ENCODE peak calls at places on chromosomes 16 and 17, in six cellular contexts. One of them, this sample, is unnamed.

GRCh38 chr17:15501788-15502187 is 34.4 kb upstream of the CDRT4 start:
- DNase-seq in aorta: no peak
- DNase-seq in left lung: no peak
- DNase-seq in dorsolateral prefrontal cortex: no peak
- DNase-seq in mammary epithelial cell: no peak
- DNase-seq in GM23248: no peak
- DNase-seq in this sample: no peak

GRCh38 chr17:80758793-80759673 is 214.4 kb downstream of the RPTOR start:
- DNase-seq in aorta: no peak
- DNase-seq in left lung: no peak
- DNase-seq in dorsolateral prefrontal cortex: no peak
- DNase-seq in mammary epithelial cell: no peak
- DNase-seq in GM23248: peak; percentile 42
- DNase-seq in this sample: no peak

GRCh38 chr16:67883872-67884261 is 818 bp upstream of the NRN1L start:
- DNase-seq in aorta: peak; percentile 89
- DNase-seq in left lung: peak; percentile 92
- DNase-seq in dorsolateral prefrontal cortex: no peak
- DNase-seq in mammary epithelial cell: peak; percentile 39
- DNase-seq in GM23248: peak; percentile 61
- DNase-seq in this sample: no peak

GRCh38 chr17:60971515-60972369 is 294.1 kb downstream of the BCAS3 start:
- DNase-seq in aorta: no peak
- DNase-seq in left lung: no peak
- DNase-seq in dorsolateral prefrontal cortex: no peak
- DNase-seq in mammary epithelial cell: peak; percentile 28
- DNase-seq in GM23248: peak; percentile 74
- DNase-seq in this sample: no peak

GRCh38 chr17:14078027-14078426 is 8.7 kb downstream of the COX10 start:
- DNase-seq in aorta: no peak
- DNase-seq in left lung: no peak
- DNase-seq in dorsolateral prefrontal cortex: no peak
- DNase-seq in mammary epithelial cell: no peak
- DNase-seq in GM23248: peak; percentile 3
- DNase-seq in this sample: no peak

GRCh38 chr17:77778636-77779524 is 179.6 kb upstream of the TNRC6C start:
- DNase-seq in aorta: peak; percentile 92
- DNase-seq in left lung: peak; percentile 53
- DNase-seq in dorsolateral prefrontal cortex: peak; percentile 92
- DNase-seq in mammary epithelial cell: peak; percentile 20
- DNase-seq in GM23248: peak; percentile 21
- DNase-seq in this sample: peak; percentile 86

GRCh38 chr17:78738245-78738644 is 43.8 kb downstream of the CYTH1 start:
- DNase-seq in aorta: no peak
- DNase-seq in left lung: no peak
- DNase-seq in dorsolateral prefrontal cortex: no peak
- DNase-seq in mammary epithelial cell: no peak
- DNase-seq in GM23248: no peak
- DNase-seq in this sample: no peak

GRCh38 chr17:35630530-35631148 is 43.5 kb downstream of the AP2B1 start:
- DNase-seq in aorta: no peak
- DNase-seq in left lung: no peak
- DNase-seq in dorsolateral prefrontal cortex: no peak
- DNase-seq in mammary epithelial cell: peak; percentile 70
- DNase-seq in GM23248: peak; percentile 82
- DNase-seq in this sample: no peak

GRCh38 chr17:50363217-50364060 is 9.5 kb downstream of the MRPL27 start:
- DNase-seq in aorta: peak; percentile 53
- DNase-seq in left lung: no peak
- DNase-seq in dorsolateral prefrontal cortex: peak; percentile 74
- DNase-seq in mammary epithelial cell: no peak
- DNase-seq in GM23248: peak; percentile 38
- DNase-seq in this sample: peak; percentile 70

GRCh38 chr17:75013077-75013391 is 564 bp downstream of the MRPL58 start:
- DNase-seq in aorta: no peak
- DNase-seq in left lung: no peak
- DNase-seq in dorsolateral prefrontal cortex: no peak
- DNase-seq in mammary epithelial cell: no peak
- DNase-seq in GM23248: no peak
- DNase-seq in this sample: no peak

GRCh38 chr16:15046692-15047376 is 9.0 kb downstream of the NTAN1 start:
- DNase-seq in aorta: no peak
- DNase-seq in left lung: no peak
- DNase-seq in dorsolateral prefrontal cortex: no peak
- DNase-seq in mammary epithelial cell: no peak
- DNase-seq in GM23248: no peak
- DNase-seq in this sample: no peak

GRCh38 chr17:18362509-18363020 is 785 bp downstream of the SHMT1 start:
- DNase-seq in aorta: no peak
- DNase-seq in left lung: no peak
- DNase-seq in dorsolateral prefrontal cortex: peak; percentile 95
- DNase-seq in mammary epithelial cell: peak; percentile 12
- DNase-seq in GM23248: peak; percentile 12
- DNase-seq in this sample: peak; percentile 80

GRCh38 chr17:77454560-77455095 is 313.9 kb downstream of the SEC14L1 start:
- DNase-seq in aorta: no peak
- DNase-seq in left lung: peak; percentile 81
- DNase-seq in dorsolateral prefrontal cortex: no peak
- DNase-seq in mammary epithelial cell: peak; percentile 62
- DNase-seq in GM23248: no peak
- DNase-seq in this sample: no peak

GRCh38 chr16:69329369-69330285 is 761 bp downstream of the PDF start:
- DNase-seq in aorta: peak; percentile 82
- DNase-seq in left lung: no peak
- DNase-seq in dorsolateral prefrontal cortex: no peak
- DNase-seq in mammary epithelial cell: peak; percentile 48
- DNase-seq in GM23248: peak; percentile 53
- DNase-seq in this sample: no peak

GRCh38 chr17:57606111-57606875 is 138.8 kb downstream of the CCDC182 start:
- DNase-seq in aorta: peak; percentile 33
- DNase-seq in left lung: no peak
- DNase-seq in dorsolateral prefrontal cortex: no peak
- DNase-seq in mammary epithelial cell: no peak
- DNase-seq in GM23248: no peak
- DNase-seq in this sample: no peak

GRCh38 chr16:47887496-47887895 is 268.3 kb downstream of the ABCC12 start:
- DNase-seq in aorta: no peak
- DNase-seq in left lung: no peak
- DNase-seq in dorsolateral prefrontal cortex: no peak
- DNase-seq in mammary epithelial cell: peak; percentile 82
- DNase-seq in GM23248: peak; percentile 34
- DNase-seq in this sample: no peak

GRCh38 chr17:68020451-68020779 is 15.1 kb upstream of the KPNA2 start:
- DNase-seq in aorta: no peak
- DNase-seq in left lung: no peak
- DNase-seq in dorsolateral prefrontal cortex: no peak
- DNase-seq in mammary epithelial cell: no peak
- DNase-seq in GM23248: no peak
- DNase-seq in this sample: no peak

GRCh38 chr16:17612336-17612735 is 141.6 kb upstream of the XYLT1 start:
- DNase-seq in aorta: no peak
- DNase-seq in left lung: no peak
- DNase-seq in dorsolateral prefrontal cortex: no peak
- DNase-seq in mammary epithelial cell: no peak
- DNase-seq in GM23248: no peak
- DNase-seq in this sample: no peak

GRCh38 chr16:89651584-89651983 is 5.9 kb downstream of the CHMP1A start:
- DNase-seq in aorta: no peak
- DNase-seq in left lung: no peak
- DNase-seq in dorsolateral prefrontal cortex: no peak
- DNase-seq in mammary epithelial cell: no peak
- DNase-seq in GM23248: no peak
- DNase-seq in this sample: no peak

GRCh38 chr16:75267631-75268264 is 16.3 kb upstream of the BCAR1 start:
- DNase-seq in aorta: no peak
- DNase-seq in left lung: peak; percentile 82
- DNase-seq in dorsolateral prefrontal cortex: peak; percentile 56
- DNase-seq in mammary epithelial cell: peak; percentile 86
- DNase-seq in GM23248: peak; percentile 80
- DNase-seq in this sample: no peak

GRCh38 chr16:18958621-18959578 is 24.8 kb upstream of the TMC7 start:
- DNase-seq in aorta: no peak
- DNase-seq in left lung: no peak
- DNase-seq in dorsolateral prefrontal cortex: no peak
- DNase-seq in mammary epithelial cell: no peak
- DNase-seq in GM23248: peak; percentile 30
- DNase-seq in this sample: no peak

GRCh38 chr17:7857724-7858486 is at the start of gene CYB5D1:
- DNase-seq in aorta: peak; percentile 94
- DNase-seq in left lung: peak; percentile 87
- DNase-seq in dorsolateral prefrontal cortex: peak; percentile 99
- DNase-seq in mammary epithelial cell: peak; percentile 92
- DNase-seq in GM23248: peak; percentile 98
- DNase-seq in this sample: peak; percentile 89

GRCh38 chr17:75876190-75876937 is 2.0 kb downstream of the TRIM47 start:
- DNase-seq in aorta: peak; percentile 83
- DNase-seq in left lung: no peak
- DNase-seq in dorsolateral prefrontal cortex: no peak
- DNase-seq in mammary epithelial cell: peak; percentile 83
- DNase-seq in GM23248: peak; percentile 33
- DNase-seq in this sample: no peak

GRCh38 chr17:21036361-21036881 is 6.4 kb downstream of the USP22 start:
- DNase-seq in aorta: no peak
- DNase-seq in left lung: no peak
- DNase-seq in dorsolateral prefrontal cortex: no peak
- DNase-seq in mammary epithelial cell: no peak
- DNase-seq in GM23248: peak; percentile 51
- DNase-seq in this sample: no peak

GRCh38 chr16:88063201-88063773 is 112.1 kb downstream of the BANP start:
- DNase-seq in aorta: peak; percentile 82
- DNase-seq in left lung: peak; percentile 70
- DNase-seq in dorsolateral prefrontal cortex: peak; percentile 51
- DNase-seq in mammary epithelial cell: no peak
- DNase-seq in GM23248: peak; percentile 94
- DNase-seq in this sample: no peak

DNA sequence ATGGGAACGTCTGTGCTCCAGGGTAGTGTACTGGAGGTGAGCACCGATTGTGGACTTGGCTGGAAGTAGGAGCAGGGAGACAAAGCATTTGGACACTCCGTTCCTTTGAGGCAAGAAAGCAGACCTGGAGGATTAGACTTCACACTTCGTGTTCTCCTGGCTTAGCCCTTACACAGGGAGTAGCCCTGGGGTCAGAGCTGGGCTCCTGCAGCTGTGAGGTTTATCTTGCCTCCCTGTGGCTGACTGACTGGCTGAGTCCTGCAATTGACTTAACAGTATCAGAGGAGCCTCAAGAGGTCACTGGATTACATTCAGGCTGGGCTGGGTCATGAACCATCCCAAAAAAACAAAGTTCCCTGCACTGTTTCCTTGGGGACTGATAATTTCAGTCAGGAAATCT is 37.1 kb downstream of the MPRIP start:
- DNase-seq in aorta: peak; percentile 69
- DNase-seq in left lung: no peak
- DNase-seq in dorsolateral prefrontal cortex: no peak
- DNase-seq in mammary epithelial cell: no peak
- DNase-seq in GM23248: no peak
- DNase-seq in this sample: no peak
- H3K27ac ChIP-seq in aorta: peak overlapping the region; percentile 14
- H3K27ac ChIP-seq in left lung: no peak overlapping the region
- H3K27ac ChIP-seq in dorsolateral prefrontal cortex: peak overlapping the region; percentile 26
- H3K27ac ChIP-seq in mammary epithelial cell: no peak overlapping the region
- H3K27ac ChIP-seq in GM23248: no peak overlapping the region
- H3K27ac ChIP-seq in this sample: no peak overlapping the region

GRCh38 chr17:27975146-27976011 is 67.1 kb upstream of the NLK start:
- DNase-seq in aorta: no peak
- DNase-seq in left lung: no peak
- DNase-seq in dorsolateral prefrontal cortex: peak; percentile 37
- DNase-seq in mammary epithelial cell: peak; percentile 52
- DNase-seq in GM23248: peak; percentile 50
- DNase-seq in this sample: no peak

GRCh38 chr17:27973258-27974044 is 69.0 kb upstream of the NLK start:
- DNase-seq in aorta: no peak
- DNase-seq in left lung: no peak
- DNase-seq in dorsolateral prefrontal cortex: no peak
- DNase-seq in mammary epithelial cell: no peak
- DNase-seq in GM23248: no peak
- DNase-seq in this sample: no peak

GRCh38 chr17:27976331-27976730 is 66.1 kb upstream of the NLK start:
- DNase-seq in aorta: no peak
- DNase-seq in left lung: no peak
- DNase-seq in dorsolateral prefrontal cortex: no peak
- DNase-seq in mammary epithelial cell: no peak
- DNase-seq in GM23248: no peak
- DNase-seq in this sample: no peak

GRCh38 chr17:27974045-27974436 is 68.4 kb upstream of the NLK start:
- DNase-seq in aorta: no peak
- DNase-seq in left lung: no peak
- DNase-seq in dorsolateral prefrontal cortex: no peak
- DNase-seq in mammary epithelial cell: no peak
- DNase-seq in GM23248: no peak
- DNase-seq in this sample: no peak

GRCh38 chr17:27974531-27975145 is 67.8 kb upstream of the NLK start:
- DNase-seq in aorta: no peak
- DNase-seq in left lung: no peak
- DNase-seq in dorsolateral prefrontal cortex: no peak
- DNase-seq in mammary epithelial cell: no peak
- DNase-seq in GM23248: no peak
- DNase-seq in this sample: no peak
- H3K27ac ChIP-seq in aorta: no peak overlapping the region
- H3K27ac ChIP-seq in left lung: no peak overlapping the region
- H3K27ac ChIP-seq in dorsolateral prefrontal cortex: peak overlapping the region; percentile 84
- H3K27ac ChIP-seq in mammary epithelial cell: no peak overlapping the region
- H3K27ac ChIP-seq in GM23248: no peak overlapping the region
- H3K27ac ChIP-seq in this sample: peak overlapping the region; percentile 27

DNA sequence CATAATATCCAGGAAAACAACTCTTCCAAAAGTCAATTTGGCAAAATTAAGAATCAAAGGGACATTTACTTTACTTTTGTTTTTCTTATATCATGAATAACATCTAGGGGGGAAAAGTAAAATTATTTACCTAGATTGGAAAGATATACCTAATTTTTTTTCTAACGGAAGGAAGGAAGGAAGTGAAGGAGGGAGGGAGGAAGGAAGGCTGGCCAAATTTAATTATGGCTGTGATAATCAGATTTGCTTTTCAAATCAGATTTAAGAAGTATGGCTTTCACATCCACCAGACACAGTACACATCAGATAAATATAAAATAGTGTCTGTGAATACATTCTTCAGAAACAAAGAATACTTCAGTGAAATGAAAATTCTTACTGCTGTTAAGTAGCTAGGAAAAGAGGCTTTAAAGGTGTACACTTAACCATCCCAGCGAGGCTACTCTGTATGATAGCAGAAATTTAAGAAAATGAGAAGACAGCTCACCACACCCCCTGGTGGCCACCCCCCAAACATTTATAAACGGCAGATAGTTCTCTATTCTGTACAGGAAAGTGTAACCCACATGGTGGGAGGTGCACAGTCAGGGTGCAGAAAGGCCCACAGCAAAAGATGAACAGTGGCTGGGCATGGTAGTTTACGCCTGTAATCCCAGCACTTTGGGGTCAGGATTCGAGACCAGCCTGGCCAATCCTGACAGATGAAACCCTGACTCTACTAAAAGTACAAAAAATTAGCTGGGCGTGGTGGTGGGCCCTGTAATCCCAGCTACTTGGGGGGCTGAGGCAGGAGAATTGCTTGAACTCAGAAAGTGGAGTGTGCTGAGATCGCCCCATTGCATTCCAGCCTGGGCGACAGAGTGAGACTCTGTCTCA is 150.9 kb downstream of the SSH2 start:
- DNase-seq in aorta: peak; percentile 88
- DNase-seq in left lung: no peak
- DNase-seq in dorsolateral prefrontal cortex: peak; percentile 89
- DNase-seq in mammary epithelial cell: peak; percentile 31
- DNase-seq in GM23248: peak; percentile 75
- DNase-seq in this sample: peak; percentile 71
- H3K27ac ChIP-seq in aorta: no peak overlapping the region
- H3K27ac ChIP-seq in left lung: no peak overlapping the region
- H3K27ac ChIP-seq in dorsolateral prefrontal cortex: peak overlapping the region; percentile 0
- H3K27ac ChIP-seq in mammary epithelial cell: no peak overlapping the region
- H3K27ac ChIP-seq in GM23248: no peak overlapping the region
- H3K27ac ChIP-seq in this sample: no peak overlapping the region

GRCh38 chr16:4495766-4496165 is 19.6 kb downstream of the HMOX2 start:
- DNase-seq in aorta: no peak
- DNase-seq in left lung: no peak
- DNase-seq in dorsolateral prefrontal cortex: no peak
- DNase-seq in mammary epithelial cell: peak; percentile 87
- DNase-seq in GM23248: no peak
- DNase-seq in this sample: no peak
- H3K27ac ChIP-seq in aorta: no peak overlapping the region
- H3K27ac ChIP-seq in left lung: no peak overlapping the region
- H3K27ac ChIP-seq in dorsolateral prefrontal cortex: no peak overlapping the region
- H3K27ac ChIP-seq in mammary epithelial cell: peak overlapping the region; percentile 72
- H3K27ac ChIP-seq in GM23248: peak overlapping the region; percentile 63
- H3K27ac ChIP-seq in this sample: no peak overlapping the region

This sample was measured in substantia nigra.